ENCODE peak calls at places on chromosome 21, in four cellular contexts. B is GM12891, O is GM12878, K is K562. R is an unnamed sample.

GRCh38 chr21:33731447-33731846 is 89.1 kb downstream of the ITSN1 start:
- DNase-seq in B (no peak), O (no peak), K (no peak), R (no peak)

GRCh38 chr21:31752967-31753366 is 21.0 kb upstream of the SCAF4 start:
- DNase-seq in B (no peak), O (no peak), K (no peak), R (no peak)

GRCh38 chr21:21921410-21922232 is 923.4 kb downstream of the NCAM2 start:
- DNase-seq in B (no peak), O (no peak), K (peak), R (no peak)

GRCh38 chr21:14270631-14271030 is 54.7 kb downstream of the RBM11 start:
- DNase-seq in B (no peak), O (no peak), K (peak), R (no peak)

GRCh38 chr21:37532868-37533780 is 166.6 kb downstream of the DYRK1A start:
- DNase-seq in B (no peak), O (no peak), K (peak), R (no peak)

GRCh38 chr21:20169812-20170576 is 828.2 kb upstream of the NCAM2 start:
- DNase-seq in B (no peak), O (no peak), K (no peak), R (no peak)

GRCh38 chr21:35149698-35150097 is 100.6 kb upstream of the RUNX1 start:
- DNase-seq in B (no peak), O (no peak), K (no peak), R (no peak)

GRCh38 chr21:46038341-46038829 is 56.8 kb downstream of the COL6A1 start:
- DNase-seq in B (no peak), O (no peak), K (no peak), R (no peak)

GRCh38 chr21:37273440-37273839 is 6.3 kb upstream of the VPS26C start:
- DNase-seq in B (no peak), O (no peak), K (no peak), R (no peak)

GRCh38 chr21:20802631-20803260 is 195.5 kb upstream of the NCAM2 start:
- DNase-seq in B (no peak), O (no peak), K (no peak), R (no peak)

GRCh38 chr21:31665397-31665796 is 5.9 kb downstream of the SOD1 start:
- DNase-seq in B (no peak), O (no peak), K (no peak), R (peak)

GRCh38 chr21:34598931-34599400 is 15.9 kb downstream of the RCAN1 start:
- DNase-seq in B (no peak), O (no peak), K (no peak), R (no peak)

GRCh38 chr21:46110499-46111192 is 12.7 kb downstream of the COL6A2 start:
- DNase-seq in B (peak), O (no peak), K (no peak), R (no peak)

GRCh38 chr21:42236693-42237092 is 17.8 kb downstream of the ABCG1 start:
- DNase-seq in B (no peak), O (no peak), K (no peak), R (no peak)

GRCh38 chr21:33396966-33397365 is 6.2 kb upstream of the IFNGR2 start:
- DNase-seq in B (no peak), O (no peak), K (no peak), R (no peak)

GRCh38 chr21:37452222-37452621 is 85.6 kb downstream of the DYRK1A start:
- DNase-seq in B (no peak), O (no peak), K (no peak), R (no peak)

GRCh38 chr21:32457962-32458361 is 45.5 kb downstream of the EVA1C start:
- DNase-seq in B (no peak), O (no peak), K (no peak), R (no peak)

GRCh38 chr21:40793057-40793456 is 53.9 kb downstream of the DSCAM start:
- DNase-seq in B (no peak), O (no peak), K (no peak), R (no peak)

GRCh38 chr21:25838809-25839208 is 104.0 kb downstream of the GABPA start:
- DNase-seq in B (no peak), O (no peak), K (no peak), R (no peak)

GRCh38 chr21:14482165-14482564 is 64.0 kb downstream of the SAMSN1 start:
- DNase-seq in B (no peak), O (no peak), K (no peak), R (peak)

GRCh38 chr21:42079008-42079938 is 8.2 kb downstream of the UMODL1 start:
- DNase-seq in B (no peak), O (no peak), K (no peak), R (no peak)

GRCh38 chr21:46392921-46393320 is 65.8 kb upstream of the DIP2A start:
- DNase-seq in B (no peak), O (no peak), K (no peak), R (no peak)

GRCh38 chr21:41655259-41655658 is 111.6 kb downstream of the RIPK4 start:
- DNase-seq in B (no peak), O (no peak), K (no peak), R (no peak)

GRCh38 chr21:34179204-34179935 is 106.0 kb downstream of the MRPS6 start:
- DNase-seq in B (no peak), O (no peak), K (no peak), R (no peak)

GRCh38 chr21:45982256-45982757 is 737 bp downstream of the COL6A1 start:
- DNase-seq in B (peak), O (no peak), K (no peak), R (no peak)

GRCh38 chr21:42315296-42315891 is at the start of gene TFF3:
- DNase-seq in B (no peak), O (no peak), K (no peak), R (no peak)

GRCh38 chr21:46634427-46634826 is 1.0 kb upstream of the PRMT2 start:
- DNase-seq in B (no peak), O (no peak), K (no peak), R (no peak)

GRCh38 chr21:41399401-41399800 is 26.6 kb upstream of the MX1 start:
- DNase-seq in B (no peak), O (no peak), K (no peak), R (no peak)

GRCh38 chr21:31594726-31595125 is 64.8 kb upstream of the SOD1 start:
- DNase-seq in B (no peak), O (no peak), K (no peak), R (no peak)

GRCh38 chr21:46619846-46620245 is 15.0 kb upstream of the S100B start:
- DNase-seq in B (no peak), O (no peak), K (peak), R (no peak)

GRCh38 chr21:14531927-14532326 is 14.2 kb downstream of the SAMSN1 start:
- DNase-seq in B (no peak), O (no peak), K (no peak), R (no peak)

GRCh38 chr21:42534901-42535378 is 21.3 kb downstream of the SLC37A1 start:
- DNase-seq in B (no peak), O (peak), K (no peak), R (no peak)

GRCh38 chr21:37710555-37711293 is 205.5 kb downstream of the KCNJ6 start:
- DNase-seq in B (no peak), O (no peak), K (no peak), R (no peak)

GRCh38 chr21:33892853-33893252 is 22.8 kb downstream of the ATP5PO start:
- DNase-seq in B (no peak), O (no peak), K (peak), R (no peak)

GRCh38 chr21:27582246-27582945 is 615.5 kb upstream of the ADAMTS5 start:
- DNase-seq in B (no peak), O (no peak), K (no peak), R (no peak)
- TF ChIP-seq SPI1 in B (no peak), O (no peak), K (no peak), R (no peak)

DNA sequence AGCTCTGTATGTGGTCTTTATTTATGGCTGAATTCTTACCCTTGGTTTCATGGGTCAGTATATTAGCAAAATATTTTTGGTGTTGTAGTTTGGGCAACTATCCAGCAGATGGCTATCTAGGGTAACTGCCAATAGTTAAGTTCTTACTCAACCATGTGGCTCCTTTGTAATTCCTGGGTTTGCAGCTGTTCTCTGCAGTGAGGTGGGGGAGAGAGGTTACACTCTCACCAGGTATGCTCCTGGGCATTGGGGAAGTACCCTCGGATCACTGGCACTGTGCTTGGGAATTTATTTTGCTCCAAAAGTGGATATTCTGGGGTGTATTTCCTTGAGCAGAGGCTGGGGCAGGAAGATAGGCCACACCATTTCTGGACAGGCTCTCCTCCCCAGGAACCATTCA is 436.7 kb upstream of the TMPRSS15 start:
- DNase-seq in B (no peak), O (no peak), K (no peak), R (no peak)
- TF ChIP-seq POLR2AphosphoS5 in B (no peak), O (no peak), K (no peak), R (no peak)

GRCh38 chr21:44943686-44944550 is 4.1 kb downstream of the SLX9 start:
- DNase-seq in B (no peak), O (no peak), K (no peak), R (no peak)
- TF ChIP-seq SPI1 in B (no peak), O (no peak), K (no peak), R (no peak)

GRCh38 chr21:38834725-38835124 is 29.0 kb downstream of the ETS2 start:
- DNase-seq in B (no peak), O (no peak), K (no peak), R (no peak)

GRCh38 chr21:38830667-38831525 is 25.2 kb downstream of the ETS2 start:
- DNase-seq in B (peak), O (no peak), K (no peak), R (no peak)

GRCh38 chr21:38832664-38833063 is 26.9 kb downstream of the ETS2 start:
- DNase-seq in B (no peak), O (no peak), K (no peak), R (no peak)

GRCh38 chr21:38833122-38833521 is 27.4 kb downstream of the ETS2 start:
- DNase-seq in B (no peak), O (no peak), K (no peak), R (no peak)

DNA sequence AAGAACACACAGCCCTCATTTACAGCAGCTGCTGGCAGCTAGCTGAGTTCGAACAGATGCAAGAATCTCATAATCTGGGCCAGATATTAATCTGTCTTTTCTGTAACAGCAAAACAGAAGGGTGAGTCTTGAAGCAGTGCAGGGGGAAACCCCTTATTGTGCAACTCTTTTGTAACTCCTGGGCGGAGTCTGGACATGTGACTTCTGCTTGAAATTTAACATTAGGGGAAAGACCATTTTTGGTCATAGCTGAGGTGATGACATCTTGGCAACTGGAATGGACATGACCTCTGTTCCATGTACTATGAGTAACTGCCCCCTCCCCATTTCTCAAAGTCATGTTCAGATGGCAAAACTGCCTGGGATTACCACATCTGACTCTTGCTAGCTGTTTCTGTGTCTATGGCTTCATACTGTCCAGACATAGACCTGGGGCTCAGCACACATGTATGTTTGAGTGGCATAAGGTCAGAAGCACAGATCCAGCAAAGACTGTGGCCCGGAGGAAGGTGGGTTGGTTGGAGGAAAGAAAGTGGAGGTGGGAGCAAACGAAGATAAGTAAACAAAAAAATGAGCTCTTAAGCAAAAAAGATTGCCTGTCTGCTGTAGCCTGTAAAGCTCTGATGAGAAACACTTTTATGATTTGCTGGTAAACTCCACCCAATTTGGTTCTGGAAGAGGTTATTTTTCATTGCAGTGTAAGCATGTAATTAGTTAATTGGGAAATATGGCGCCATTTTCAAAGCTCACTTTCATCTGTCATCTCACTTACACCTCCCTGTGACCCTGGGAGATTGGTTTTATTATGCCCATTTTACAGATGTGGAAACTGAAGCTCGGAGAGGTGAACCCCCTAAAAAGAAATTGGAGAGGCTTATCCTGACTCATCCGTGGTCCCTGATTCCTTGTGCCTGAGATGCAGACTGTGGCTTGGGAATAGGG is 26.1 kb downstream of the ETS2 start:
- DNase-seq in B (peak), O (peak), K (no peak), R (peak)
- TF ChIP-seq POLR2AphosphoS5 in B (no peak), O (no peak), K (no peak), R (peak)

GRCh38 chr21:36235058-36235582 is 78.5 kb downstream of the DOP1B start:
- DNase-seq in B (no peak), O (no peak), K (no peak), R (no peak)

GRCh38 chr21:36241717-36242116 is 78.3 kb upstream of the MORC3 start:
- DNase-seq in B (no peak), O (no peak), K (no peak), R (no peak)

GRCh38 chr21:36236052-36236730 is 79.6 kb downstream of the DOP1B start:
- DNase-seq in B (no peak), O (peak), K (no peak), R (no peak)

GRCh38 chr21:36239585-36239984 is 80.4 kb upstream of the MORC3 start:
- DNase-seq in B (no peak), O (no peak), K (no peak), R (no peak)

DNA sequence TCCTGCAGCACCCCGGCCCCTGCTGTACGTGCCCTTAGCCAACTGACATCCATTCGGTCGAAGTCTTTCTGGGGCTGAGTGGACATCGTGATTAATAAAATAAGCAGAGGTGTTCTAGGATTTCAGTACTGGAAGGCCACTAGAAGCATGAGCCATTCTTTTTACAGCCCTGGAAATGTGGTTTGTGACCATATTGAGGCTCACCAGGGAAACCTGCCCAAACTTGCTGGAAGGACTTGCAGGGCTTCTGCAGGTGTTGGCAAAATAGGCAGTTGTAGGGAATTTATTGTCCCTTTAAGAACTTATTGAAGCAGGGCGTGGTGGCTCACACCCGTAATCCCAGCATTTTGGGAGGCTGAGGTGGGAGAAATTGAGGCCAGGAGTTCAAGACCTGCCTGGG is 80.8 kb downstream of the DOP1B start:
- DNase-seq in B (no peak), O (no peak), K (no peak), R (no peak)
- TF ChIP-seq SPI1 in B (no peak), O (no peak), K (no peak), R (no peak)

GRCh38 chr21:43657355-43658093 is 1.8 kb downstream of the HSF2BP start:
- DNase-seq in B (no peak), O (no peak), K (no peak), R (no peak)
- TF ChIP-seq POLR2AphosphoS5 in B (no peak), O (no peak), K (no peak), R (no peak)

GRCh38 chr21:16020878-16021277 is 291.1 kb downstream of the USP25 start:
- DNase-seq in B (no peak), O (no peak), K (no peak), R (no peak)
- TF ChIP-seq SPI1 in B (no peak), O (no peak), K (no peak), R (no peak)

GRCh38 chr21:29194342-29194741 is 63.9 kb downstream of the MAP3K7CL start:
- DNase-seq in B (no peak), O (no peak), K (no peak), R (no peak)

GRCh38 chr21:29193907-29194306 is 63.5 kb downstream of the MAP3K7CL start:
- DNase-seq in B (no peak), O (no peak), K (no peak), R (no peak)

GRCh38 chr21:29196664-29197052 is 66.2 kb downstream of the MAP3K7CL start:
- DNase-seq in B (no peak), O (no peak), K (no peak), R (no peak)

GRCh38 chr21:29194847-29195246 is 64.4 kb downstream of the MAP3K7CL start:
- DNase-seq in B (no peak), O (no peak), K (no peak), R (no peak)

GRCh38 chr21:29196021-29196663 is 65.7 kb downstream of the MAP3K7CL start:
- DNase-seq in B (peak), O (peak), K (peak), R (peak)
- TF ChIP-seq POLR2AphosphoS5 in B (no peak), O (peak), K (no peak), R (peak)

R was measured in HL-60.